ENCODE peak calls at places on chromosomes 12 and 14, in five cellular contexts. N is HCT116, A is MCF 10A, U is nucleus accumbens, I is lung. L is an unnamed sample.

GRCh38 chr12:49920241-49920914 is 16.7 kb upstream of the FAIM2 start:
- DNase-seq in I (no peak), N (no peak), A (peak), U (no peak), L (no peak)

GRCh38 chr12:96981053-96981452 is 74.0 kb downstream of the NEDD1 start:
- DNase-seq in I (no peak), N (no peak), A (peak), U (no peak), L (no peak)

GRCh38 chr14:65169351-65169750 is 67.0 kb upstream of the MAX start:
- DNase-seq in N (no peak), A (no peak), U (peak), I (no peak), L (no peak)

GRCh38 chr12:15687583-15687982 is 101.6 kb downstream of the EPS8 start:
- DNase-seq in A (no peak), N (no peak), I (no peak), U (no peak), L (no peak)

GRCh38 chr12:94749890-94750289 is 99.5 kb upstream of the TMCC3 start:
- DNase-seq in U (no peak), A (peak), N (no peak), I (no peak), L (no peak)

GRCh38 chr12:62299617-62300016 is 39.4 kb downstream of the USP15 start:
- DNase-seq in N (no peak), U (no peak), A (no peak), I (no peak), L (no peak)

GRCh38 chr14:46490150-46490769 is 161.3 kb downstream of the RPL10L start:
- DNase-seq in N (peak), U (no peak), A (peak), I (no peak), L (peak)

GRCh38 chr14:71397371-71397770 is 490.1 kb downstream of the PCNX1 start:
- DNase-seq in N (no peak), I (no peak), A (no peak), U (no peak), L (no peak)

GRCh38 chr12:77273898-77274297 is 208.5 kb upstream of the E2F7 start:
- DNase-seq in A (no peak), N (no peak), I (no peak), U (no peak), L (no peak)

GRCh38 chr12:70831538-70831937 is 89.0 kb downstream of the PTPRR start:
- DNase-seq in U (no peak), N (peak), I (no peak), A (peak), L (no peak)

GRCh38 chr14:26415618-26416123 is 182.2 kb downstream of the NOVA1 start:
- DNase-seq in N (no peak), A (no peak), U (no peak), I (no peak), L (peak)

GRCh38 chr12:75437564-75437963 is 43.0 kb upstream of the GLIPR1 start:
- DNase-seq in A (peak), I (no peak), N (no peak), U (no peak), L (no peak)

GRCh38 chr12:126700115-126700514 is 1566.9 kb upstream of the TMEM132C start:
- DNase-seq in A (no peak), U (no peak), I (no peak), N (no peak), L (no peak)

GRCh38 chr14:95339301-95339865 is 19.7 kb upstream of the CLMN start:
- DNase-seq in U (no peak), I (no peak), N (no peak), A (no peak), L (no peak)

GRCh38 chr12:53402871-53403270 is 20.8 kb upstream of the AMHR2 start:
- DNase-seq in I (no peak), U (no peak), N (no peak), A (no peak), L (no peak)

GRCh38 chr12:2179953-2180736 is 127.4 kb downstream of the CACNA1C start:
- DNase-seq in A (peak), I (no peak), U (no peak), N (peak), L (peak)

L was measured in A549.